ENCODE peak calls at places on chromosome 18, in seven cellular contexts. K is heart left ventricle, Z is mucosa of descending colon, O is left ventricle myocardium inferior, P is epithelial cell of esophagus, Y is A549, U is fibroblast of mammary gland. A is an unnamed sample.

GRCh38 chr18:32315881-32316280 is 126.0 kb downstream of the MEP1B start:
- DNase-seq in K (no peak), Z (no peak), O (no peak), P (no peak), Y (no peak), U (peak; percentile 66), A (peak; percentile 86)

GRCh38 chr18:6593142-6593889 is 136.2 kb upstream of the ARHGAP28 start:
- DNase-seq in K (no peak), Z (no peak), O (no peak), P (no peak), Y (no peak), U (no peak), A (no peak)

GRCh38 chr18:24773101-24773500 is 312.7 kb downstream of the HRH4 start:
- DNase-seq in K (no peak), Z (no peak), O (no peak), P (no peak), Y (no peak), U (no peak), A (no peak)

GRCh38 chr18:6521804-6522418 is 107.2 kb upstream of the L3MBTL4 start:
- DNase-seq in K (no peak), Z (no peak), O (no peak), P (peak; percentile 25), Y (peak; percentile 17), U (peak; percentile 63), A (peak; percentile 56)

GRCh38 chr18:46502444-46502843 is 154.6 kb downstream of the LOXHD1 start:
- DNase-seq in K (no peak), Z (no peak), O (no peak), P (peak; percentile 39), Y (no peak), U (no peak), A (peak; percentile 5)

GRCh38 chr18:32822197-32822596 is 49.4 kb upstream of the KLHL14 start:
- DNase-seq in K (no peak), Z (no peak), O (no peak), P (no peak), Y (no peak), U (no peak), A (no peak)

GRCh38 chr18:76405761-76406356 is 89.2 kb downstream of the ZNF516 start:
- DNase-seq in K (no peak), Z (peak; percentile 49), O (peak; percentile 52), P (peak; percentile 46), Y (peak; percentile 58), U (peak; percentile 20), A (peak; percentile 46)

GRCh38 chr18:4284528-4284927 is 170.6 kb downstream of the DLGAP1 start:
- DNase-seq in K (no peak), Z (no peak), O (no peak), P (no peak), Y (no peak), U (no peak), A (no peak)

GRCh38 chr18:3256693-3257626 is 5.0 kb upstream of the MYL12B start:
- DNase-seq in K (no peak), Z (no peak), O (no peak), P (peak; percentile 90), Y (peak; percentile 36), U (peak; percentile 40), A (peak; percentile 57)

DNA sequence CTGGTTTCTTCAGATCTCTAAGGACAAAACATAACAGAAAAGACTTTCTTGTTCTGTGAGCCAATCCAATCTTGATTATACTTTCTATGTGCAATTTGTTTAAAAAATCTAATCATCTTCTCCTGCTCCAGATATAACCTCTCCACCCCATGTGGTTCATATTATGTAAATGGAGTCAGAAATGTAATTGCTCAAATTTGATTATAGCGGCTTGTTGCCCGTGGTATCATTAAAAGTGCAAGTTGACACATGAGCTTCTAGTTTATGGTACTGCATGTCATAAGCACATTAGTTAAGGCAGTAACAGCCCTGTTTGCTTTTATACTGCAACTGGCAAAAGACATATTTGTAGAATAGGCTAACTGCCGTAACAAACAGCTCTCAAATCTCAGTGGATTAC is 715.1 kb upstream of the CDH7 start:
- DNase-seq in K (no peak), Z (no peak), O (no peak), P (no peak), Y (no peak), U (no peak), A (no peak)
- TF ChIP-seq CTCF in K (no peak), Z (no peak), O (no peak), P (no peak), Y (no peak), U (no peak), A (no peak)

GRCh38 chr18:11147371-11147860 is 2.0 kb downstream of the PIEZO2 start:
- DNase-seq in K (no peak), Z (no peak), O (no peak), P (no peak), Y (no peak), U (no peak), A (peak; percentile 12)
- H3K4me3 ChIP-seq in K (no peak overlapping the region), Z (no peak overlapping the region), O (no peak overlapping the region), P (no peak overlapping the region), Y (no peak overlapping the region), U (no peak overlapping the region), A (peak overlapping the region; percentile 56)

GRCh38 chr18:11379660-11380059 is 229.7 kb upstream of the SLC35G4 start:
- DNase-seq in K (no peak), Z (no peak), O (no peak), P (no peak), Y (no peak), U (no peak), A (no peak)
- TF ChIP-seq CTCF in K (no peak), Z (no peak), O (no peak), P (no peak), Y (no peak), U (no peak), A (no peak)

DNA sequence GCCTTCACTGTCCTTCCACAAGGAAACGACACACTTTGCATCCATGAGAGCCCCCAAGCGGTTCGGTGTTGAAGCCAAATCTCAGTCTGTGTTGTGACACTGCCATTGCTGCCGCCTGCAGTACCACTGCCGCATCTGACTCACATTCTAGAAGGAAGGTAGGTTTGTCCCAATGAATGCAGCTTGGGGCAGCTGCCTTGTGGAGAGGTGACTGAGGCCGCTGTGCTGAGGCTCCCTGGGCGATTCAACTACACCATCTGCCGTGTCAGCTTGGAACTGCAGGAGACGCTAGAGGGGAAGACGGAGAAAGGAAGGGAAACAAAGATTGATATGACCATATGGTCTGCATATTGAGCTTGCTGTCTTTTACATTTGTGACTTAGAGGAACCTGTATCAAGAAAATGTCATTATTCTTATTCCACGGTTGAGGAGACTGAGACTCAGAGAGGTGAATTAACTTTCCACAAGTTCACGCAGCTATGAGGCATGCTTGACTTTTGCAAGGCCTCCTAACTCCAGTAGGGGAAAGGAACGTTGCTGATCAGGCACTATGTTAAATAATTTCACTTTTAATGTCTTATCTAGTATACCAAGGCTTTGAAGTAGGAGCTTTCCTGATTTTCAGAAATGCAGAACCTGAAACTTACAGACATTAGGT is 43.5 kb upstream of the LMAN1 start:
- DNase-seq in K (peak; percentile 54), Z (peak; percentile 78), O (peak; percentile 58), P (peak; percentile 83), Y (peak; percentile 87), U (peak; percentile 67), A (peak; percentile 75)
- H3K4me3 ChIP-seq in K (no peak overlapping the region), Z (no peak overlapping the region), O (no peak overlapping the region), P (no peak overlapping the region), Y (no peak overlapping the region), U (no peak overlapping the region), A (no peak overlapping the region)

GRCh38 chr18:65753520-65753919 is 2.7 kb downstream of the CDH7 start:
- DNase-seq in K (no peak), Z (no peak), O (no peak), P (peak; percentile 50), Y (peak; percentile 69), U (no peak), A (no peak)
- TF ChIP-seq CTCF in K (no peak), Z (no peak), O (no peak), P (peak; percentile 64), Y (no peak), U (no peak), A (no peak)

DNA sequence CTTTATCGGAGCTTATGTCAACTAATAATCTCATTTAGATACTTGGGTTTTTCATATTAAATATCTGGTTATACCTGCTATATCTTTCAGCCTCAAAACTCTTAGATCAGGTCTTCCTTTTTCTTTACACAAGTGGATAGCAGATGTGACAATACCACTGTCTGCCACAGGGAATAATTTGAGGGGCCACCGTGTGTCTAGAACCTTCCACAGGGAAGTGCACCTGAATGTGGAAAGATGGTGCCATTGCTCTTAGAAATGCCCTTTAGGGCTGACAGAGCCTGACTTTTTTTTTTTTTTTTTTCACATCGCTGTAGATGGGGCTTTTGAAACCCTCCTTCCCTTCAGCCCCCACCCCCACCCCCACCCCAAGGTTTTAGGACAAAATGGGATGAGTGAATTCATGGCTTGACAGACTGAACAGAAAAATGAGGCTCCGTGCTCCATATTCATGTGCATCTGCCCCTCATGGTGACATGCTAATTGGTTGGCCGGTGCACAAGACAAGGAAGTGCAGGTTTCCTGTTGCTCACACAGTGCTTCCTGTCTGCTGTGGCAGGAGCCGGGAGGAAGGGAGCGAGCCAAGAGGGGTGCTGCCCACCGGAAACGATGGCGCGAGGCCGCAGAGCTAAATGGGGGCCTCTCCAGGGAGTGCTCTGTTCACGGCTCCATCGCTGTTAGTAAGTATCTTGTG is 246.0 kb downstream of the LDLRAD4 start:
- DNase-seq in K (peak; percentile 74), Z (peak; percentile 63), O (peak; percentile 48), P (no peak), Y (no peak), U (no peak), A (no peak)
- H3K4me3 ChIP-seq in K (no peak overlapping the region), Z (no peak overlapping the region), O (peak overlapping the region; percentile 35), P (no peak overlapping the region), Y (no peak overlapping the region), U (no peak overlapping the region), A (no peak overlapping the region)

GRCh38 chr18:34023471-34023870 is 201.2 kb downstream of the NOL4 start:
- DNase-seq in K (no peak), Z (no peak), O (no peak), P (peak; percentile 39), Y (no peak), U (no peak), A (peak; percentile 22)

GRCh38 chr18:34028341-34028740 is 196.4 kb downstream of the NOL4 start:
- DNase-seq in K (no peak), Z (peak; percentile 64), O (no peak), P (no peak), Y (no peak), U (no peak), A (no peak)

DNA sequence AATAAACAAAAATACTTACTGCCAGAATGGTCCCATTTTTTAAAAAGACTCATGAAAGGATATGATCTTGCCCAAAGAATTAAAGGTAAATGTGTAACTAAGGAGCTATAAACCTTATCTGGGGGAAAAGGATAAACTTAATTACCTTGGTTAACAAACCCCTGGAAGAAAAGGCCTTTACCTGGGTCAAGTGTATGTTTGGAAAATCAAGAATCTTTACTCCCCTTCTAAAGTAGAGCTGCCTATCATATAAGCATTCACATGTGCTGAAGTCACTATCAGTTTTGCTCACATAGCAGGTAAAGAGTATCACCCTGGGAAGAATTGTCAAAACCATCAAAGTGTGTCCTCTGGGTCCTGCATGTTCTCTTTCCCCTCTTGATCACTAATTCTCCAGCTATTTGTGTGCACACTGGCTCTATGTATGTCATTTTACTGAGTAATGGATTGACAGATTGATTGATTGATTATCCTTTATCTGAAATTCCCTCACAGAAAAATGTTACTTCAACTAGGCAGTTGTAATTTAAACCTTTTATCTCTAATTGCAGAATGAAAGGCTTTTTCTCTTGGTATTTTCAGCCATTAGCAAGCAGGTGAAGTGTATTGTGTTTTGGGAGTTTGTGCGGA is 199.4 kb downstream of the NOL4 start:
- DNase-seq in K (no peak), Z (no peak), O (no peak), P (no peak), Y (no peak), U (no peak), A (no peak)
- TF ChIP-seq CTCF in K (no peak), Z (no peak), O (no peak), P (no peak), Y (no peak), U (no peak), A (no peak)